ENCODE peak calls at places on chromosomes 11 and 22, in four cellular contexts. B is activated T-cell treated with anti-CD3 and anti-CD28 coated beads, Interleukin-2, amount 50 U/mL, for 1 hour; M is stimulated activated CD4-positive, alpha-beta T cell treated with anti-CD3 and anti-CD28 coated beads, Interleukin-1b, Interleukin-23, amount 100 ng/mL, for 24 hours; L is HuH-7.5. G is an unnamed sample.

GRCh38 chr11:128903248-128904041 is 12.3 kb downstream of the KCNJ5 start:
- DNase-seq in M (no peak), L (no peak), B (no peak), G (no peak)

GRCh38 chr11:35927730-35928129 is 16.1 kb upstream of the LDLRAD3 start:
- DNase-seq in L (no peak), B (no peak), M (no peak), G (no peak)

GRCh38 chr22:22787805-22788459 is 99.7 kb upstream of the IGLL5 start:
- DNase-seq in L (peak), B (peak), M (peak), G (peak)

GRCh38 chr11:113331988-113332387 is 17.6 kb downstream of the TTC12 start:
- DNase-seq in M (no peak), B (no peak), L (no peak), G (no peak)

GRCh38 chr11:132777067-132777975 is 755.0 kb downstream of the OPCML start:
- DNase-seq in L (no peak), M (no peak), B (no peak), G (no peak)

GRCh38 chr22:16970446-16970845 is 37.6 kb downstream of the GAB4 start:
- DNase-seq in L (no peak), B (no peak), M (no peak), G (no peak)

GRCh38 chr11:63502252-63502820 is 3.5 kb upstream of the LGALS12 start:
- DNase-seq in L (no peak), B (no peak), M (no peak), G (no peak)

GRCh38 chr11:109867784-109868183 is 225.4 kb upstream of the ZC3H12C start:
- DNase-seq in M (no peak), L (no peak), B (no peak), G (no peak)

GRCh38 chr11:66068923-66069714 is 953 bp upstream of the PACS1 start:
- DNase-seq in B (peak), M (no peak), L (no peak), G (no peak)

G was measured in iPS DF 6.9.